ENCODE peak calls at places on chromosomes 3 and 15, in five cellular contexts. W, N, I, T and F are unnamed samples. For H3K4me1, the result is how much of the 10 kb centered on the place peaks cover.

GRCh38 chr3:112372396-112372795 is 39.4 kb downstream of the CD200 start:
- DNase-seq in I (no peak), W (no peak), N (no peak), T (no peak), F (no peak)

GRCh38 chr15:63338170-63338569 is 43.5 kb downstream of the CA12 start:
- DNase-seq in T (no peak), N (no peak), W (no peak), I (no peak), F (no peak)

GRCh38 chr3:50639055-50639494 is 22.1 kb downstream of the MAPKAPK3 start:
- DNase-seq in W (no peak), N (no peak), I (no peak), T (no peak), F (no peak)

GRCh38 chr15:66066439-66066838 is 187.1 kb downstream of the MEGF11 start:
- DNase-seq in W (no peak), T (no peak), N (no peak), I (no peak), F (no peak)

GRCh38 chr15:27955087-27955486 is 144.0 kb downstream of the OCA2 start:
- DNase-seq in N (no peak), T (no peak), W (no peak), I (no peak), F (no peak)

GRCh38 chr3:23966308-23966707 is 21.2 kb downstream of the NR1D2 start:
- DNase-seq in N (no peak), W (no peak), T (no peak), I (peak), F (no peak)

GRCh38 chr3:52093751-52094525 is 37.6 kb upstream of the DUSP7 start:
- DNase-seq in I (no peak), W (no peak), T (no peak), N (no peak), F (no peak)

GRCh38 chr3:187629711-187630110 is 40.5 kb downstream of the SST start:
- DNase-seq in N (no peak), T (no peak), W (no peak), I (no peak), F (no peak)

GRCh38 chr15:90211440-90212168 is 10.5 kb downstream of the SEMA4B start:
- DNase-seq in W (no peak), N (no peak), T (peak), I (no peak), F (no peak)

GRCh38 chr15:90209591-90209990 is 8.5 kb downstream of the SEMA4B start:
- DNase-seq in N (no peak), W (no peak), T (no peak), I (no peak), F (no peak)

GRCh38 chr15:90212221-90213079 is 11.3 kb downstream of the SEMA4B start:
- DNase-seq in W (no peak), T (no peak), N (no peak), I (no peak), F (no peak)

GRCh38 chr15:90211009-90211408 is 9.9 kb downstream of the SEMA4B start:
- DNase-seq in I (no peak), T (no peak), W (no peak), N (no peak), F (no peak)

GRCh38 chr15:90210593-90210992 is 9.5 kb downstream of the SEMA4B start:
- DNase-seq in W (no peak), I (no peak), T (no peak), N (no peak), F (no peak)
- H3K4me1 ChIP-seq in W (under half), I (under half), T (half or more), N (under half), F (under half)

GRCh38 chr3:156682491-156682890 is 8.1 kb downstream of the TIPARP start:
- DNase-seq in I (no peak), T (no peak), N (no peak), W (no peak), F (no peak)

GRCh38 chr3:156685198-156685597 is 10.8 kb downstream of the TIPARP start:
- DNase-seq in W (no peak), I (no peak), N (no peak), T (peak), F (no peak)

GRCh38 chr3:156680243-156680930 is 6.0 kb downstream of the TIPARP start:
- DNase-seq in T (no peak), I (no peak), N (no peak), W (no peak), F (no peak)

GRCh38 chr3:156681003-156681402 is 6.6 kb downstream of the TIPARP start:
- DNase-seq in T (peak), N (no peak), W (no peak), I (no peak), F (peak)

DNA sequence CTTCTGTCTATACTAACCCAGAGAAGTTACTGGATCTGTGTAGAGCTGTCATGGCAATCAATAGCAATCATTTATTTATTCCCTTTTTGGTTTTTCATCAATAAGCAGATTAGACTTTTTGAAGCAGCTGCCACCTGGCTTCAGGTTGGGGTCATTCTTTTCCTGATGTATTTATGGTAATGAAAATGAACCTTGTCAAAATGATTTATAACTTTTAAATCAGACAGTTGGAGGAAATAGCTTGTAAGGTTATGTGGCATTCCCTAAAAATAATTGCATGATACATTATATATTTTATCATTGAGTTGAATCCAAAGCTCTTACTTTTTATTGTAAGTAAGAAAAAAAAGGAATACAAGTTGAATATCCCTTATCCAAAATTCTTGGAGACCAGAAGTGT is 8.6 kb downstream of the TIPARP start:
- DNase-seq in W (no peak), T (no peak), N (no peak), I (no peak), F (no peak)
- H3K4me1 ChIP-seq in W (half or more), T (half or more), N (half or more), I (half or more), F (under half)

DNA sequence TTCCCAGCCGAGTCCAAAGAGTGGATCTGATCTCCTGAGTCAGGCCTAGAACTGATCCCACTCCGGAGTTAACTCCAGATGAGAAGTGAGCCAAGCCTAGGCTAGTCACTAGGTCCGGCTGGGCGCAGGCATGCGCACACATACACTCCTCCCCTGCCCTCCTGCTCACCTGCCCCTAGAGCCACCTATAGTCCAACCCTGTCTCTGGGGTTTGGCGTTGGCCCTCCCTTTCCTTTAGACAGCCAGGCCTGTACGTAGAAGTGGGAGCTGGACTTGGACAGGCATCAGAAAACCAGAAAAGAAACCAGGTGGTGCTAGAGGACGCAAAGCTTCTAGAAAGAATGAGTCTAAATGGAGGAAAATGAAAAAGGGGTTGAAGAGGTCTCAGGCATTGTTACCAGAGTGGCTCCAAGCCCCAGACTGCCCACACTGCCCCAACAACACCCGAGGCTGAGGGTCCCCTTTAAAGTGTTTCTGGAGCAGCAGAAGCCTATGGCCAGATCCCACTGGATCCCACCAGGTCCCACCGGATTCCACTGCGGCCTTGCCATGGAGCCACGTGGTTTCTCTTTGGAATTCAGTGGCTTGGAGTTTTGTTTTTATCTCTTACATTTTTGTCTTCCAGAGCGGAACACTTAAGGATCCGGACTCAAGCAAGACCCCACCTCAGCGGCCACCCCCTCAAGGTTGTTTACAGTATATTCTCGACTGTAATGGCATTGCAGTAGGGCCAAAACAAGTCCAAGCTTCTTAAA is 24.2 kb upstream of the TIMP4 start:
- DNase-seq in W (no peak), T (no peak), N (no peak), I (no peak), F (no peak)
- H3K4me1 ChIP-seq in W (under half), T (under half), N (under half), I (under half), F (under half)

GRCh38 chr15:57201578-57201977 is 174.7 kb upstream of the CGNL1 start:
- DNase-seq in W (no peak), T (no peak), I (no peak), N (no peak), F (no peak)

GRCh38 chr15:57205999-57206398 is 170.3 kb upstream of the CGNL1 start:
- DNase-seq in I (no peak), W (no peak), N (no peak), T (no peak), F (no peak)

GRCh38 chr15:57203906-57204305 is 172.4 kb upstream of the CGNL1 start:
- DNase-seq in N (no peak), I (no peak), W (no peak), T (no peak), F (no peak)

GRCh38 chr15:57205027-57205855 is 171.1 kb upstream of the CGNL1 start:
- DNase-seq in I (no peak), T (no peak), W (no peak), N (no peak), F (no peak)
- H3K4me1 ChIP-seq in I (under half), T (under half), W (under half), N (under half), F (under half)

GRCh38 chr15:25422021-25422420 is 16.8 kb downstream of the UBE3A start:
- DNase-seq in W (no peak), N (no peak), T (no peak), I (no peak), F (no peak)

GRCh38 chr15:25427861-25428260 is 11.0 kb downstream of the UBE3A start:
- DNase-seq in I (no peak), N (no peak), W (no peak), T (no peak), F (no peak)

GRCh38 chr15:25426896-25427610 is 11.8 kb downstream of the UBE3A start:
- DNase-seq in T (no peak), N (no peak), I (no peak), W (no peak), F (no peak)

GRCh38 chr15:25418202-25418601 is 20.6 kb downstream of the UBE3A start:
- DNase-seq in I (no peak), N (no peak), W (peak), T (no peak), F (no peak)

DNA sequence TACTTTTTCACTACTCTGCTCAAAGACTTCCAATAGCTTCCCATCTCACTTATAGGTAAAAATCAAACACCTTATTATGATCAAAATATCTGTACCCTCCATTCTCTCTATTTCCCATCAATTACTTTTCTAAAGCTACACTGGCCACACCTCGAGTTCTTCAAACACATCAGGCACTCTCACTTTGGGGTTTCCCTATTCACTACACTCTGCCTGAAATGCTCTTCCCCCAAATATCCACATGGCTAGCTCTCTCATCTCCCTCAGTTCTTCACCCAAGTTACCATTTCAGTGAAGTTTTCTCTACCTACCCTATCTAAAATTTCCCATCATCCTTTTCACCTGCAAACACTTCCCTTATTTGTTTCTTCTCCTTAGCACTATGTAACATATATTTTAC is 14.8 kb downstream of the UBE3A start:
- DNase-seq in N (no peak), I (no peak), W (no peak), T (no peak), F (no peak)
- H3K4me1 ChIP-seq in N (half or more), I (under half), W (under half), T (under half), F (under half)